ENCODE peak calls at places on chromosomes 16 and 17, in five cellular contexts. F is vagina, Q is mesenchymal stem cell, W is uterus, E is adipocyte. Z is an unnamed sample. For H3K9me3, the result is how much of the 10 kb centered on the place peaks cover.

GRCh38 chr17:47220531-47220999 is 11.4 kb downstream of the MYL4 start:
- DNase-seq in E (no peak), Q (no peak), W (no peak), F (no peak), Z (no peak)

GRCh38 chr16:12729448-12729847 is 74.2 kb downstream of the CPPED1 start:
- DNase-seq in Q (no peak), W (no peak), E (peak), F (no peak), Z (peak)

GRCh38 chr16:69100046-69100765 is 5.2 kb upstream of the HAS3 start:
- DNase-seq in W (no peak), E (no peak), Q (no peak), F (no peak), Z (no peak)

GRCh38 chr17:4950757-4951204 is at the start of gene ENO3:
- DNase-seq in W (peak), E (no peak), Q (no peak), F (no peak), Z (no peak)

GRCh38 chr17:46044286-46044928 is 45.4 kb downstream of the STH start:
- DNase-seq in E (peak), W (peak), F (no peak), Q (peak), Z (peak)

GRCh38 chr17:59353936-59354755 is 22.7 kb downstream of the YPEL2 start:
- DNase-seq in W (no peak), Q (no peak), F (no peak), E (no peak), Z (no peak)

GRCh38 chr17:12637745-12638651 is 27.7 kb upstream of the MYOCD start:
- DNase-seq in E (no peak), Q (no peak), F (no peak), W (no peak), Z (no peak)

GRCh38 chr16:21599994-21600773 is 807 bp downstream of the METTL9 start:
- DNase-seq in W (no peak), F (no peak), E (peak), Q (peak), Z (no peak)

GRCh38 chr17:41777579-41778188 is 8.8 kb downstream of the JUP start:
- DNase-seq in W (peak), E (peak), F (no peak), Q (peak), Z (peak)

GRCh38 chr17:57811633-57812280 is 38.1 kb downstream of the MRPS23 start:
- DNase-seq in F (no peak), W (no peak), Q (no peak), E (no peak), Z (no peak)
- H3K4me3 ChIP-seq in F (peak), W (no peak), Q (no peak), E (no peak), Z (no peak)

DNA sequence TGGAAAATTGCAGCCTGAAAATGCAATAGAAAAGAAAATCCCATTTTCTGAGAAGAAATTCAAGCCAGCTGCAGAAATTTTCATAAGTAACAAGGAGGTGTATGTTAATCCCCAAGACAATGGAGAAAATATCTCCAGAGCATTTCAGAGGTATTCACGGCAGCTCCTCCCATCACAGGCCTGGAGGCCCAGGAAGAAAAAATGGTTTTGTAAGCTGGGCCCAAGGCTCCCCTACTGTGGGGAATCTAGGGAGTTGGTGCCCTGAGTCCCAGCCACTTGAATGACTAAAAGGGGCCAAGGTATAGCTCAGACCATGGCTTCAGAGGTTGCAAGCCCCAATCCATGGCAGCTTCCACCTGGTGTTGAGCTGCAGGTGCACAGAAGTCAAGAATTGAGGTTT is 93.3 kb upstream of the ZNF267 start:
- DNase-seq in F (no peak), W (no peak), E (no peak), Q (no peak), Z (no peak)
- H3K9me3 ChIP-seq in F (under half), W (under half), E (half or more), Q (half or more), Z (under half)

DNA sequence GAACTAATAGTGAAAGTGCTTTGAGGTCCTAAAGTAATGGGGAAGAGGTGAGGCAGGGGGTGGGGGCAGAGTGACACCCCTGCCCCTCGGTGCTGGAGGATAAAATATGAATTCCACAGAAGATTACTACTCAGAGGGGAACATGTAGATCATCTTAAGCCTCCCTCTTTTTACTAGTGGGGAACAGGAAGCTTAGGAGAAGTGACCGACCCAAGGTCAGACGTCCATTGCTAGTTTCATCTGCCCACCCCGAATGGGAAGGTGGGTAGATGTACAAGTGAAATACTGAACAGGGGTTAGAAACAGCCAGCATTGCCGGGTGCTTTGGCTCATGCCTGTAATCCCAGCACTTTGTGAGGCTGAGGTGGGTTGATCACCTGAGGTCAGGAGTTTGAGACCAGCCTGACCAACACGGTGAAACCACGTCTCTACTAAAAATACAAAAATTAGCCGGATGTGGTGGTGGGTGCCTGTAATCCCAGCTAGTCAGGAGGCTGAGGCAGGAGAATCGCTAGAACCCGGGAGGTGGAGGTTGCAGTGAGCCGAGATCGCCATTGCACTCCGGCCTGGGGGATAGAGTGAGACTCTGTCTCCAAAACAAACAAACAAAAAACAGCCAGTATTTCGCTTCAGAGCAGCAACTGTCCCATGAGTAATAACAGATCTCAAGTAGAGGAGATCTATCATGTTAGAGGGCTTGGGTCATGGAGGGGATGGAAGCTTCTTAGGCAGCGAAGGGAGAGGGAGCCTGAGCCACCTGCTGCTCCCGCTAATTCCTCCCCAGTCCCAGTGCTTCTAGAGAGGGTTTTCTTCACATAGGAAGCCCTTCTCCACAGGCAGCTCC is 1.2 kb upstream of the NR1D1 start:
- DNase-seq in E (no peak), Q (peak), W (no peak), F (no peak), Z (no peak)
- H3K4me3 ChIP-seq in E (peak), Q (no peak), W (no peak), F (peak), Z (peak)

DNA sequence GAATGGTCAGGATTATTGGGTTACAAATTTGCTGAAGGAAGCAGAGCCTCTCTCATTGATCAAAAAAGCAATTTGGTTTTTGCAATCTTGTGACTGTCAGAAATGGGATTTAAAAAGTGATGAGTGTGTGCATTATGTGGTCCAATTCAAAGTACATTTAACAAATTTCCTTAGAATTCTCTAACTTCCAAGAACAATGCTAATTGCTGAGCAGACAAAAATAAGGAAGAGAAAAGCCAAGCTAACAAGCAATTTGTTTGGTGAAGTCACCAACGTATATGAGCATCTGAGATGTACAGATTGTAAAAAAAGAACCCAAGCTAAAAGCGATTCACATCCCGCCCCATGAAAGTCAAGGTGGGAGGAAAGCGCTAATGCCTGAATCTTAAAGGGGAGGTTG is 1643.9 kb downstream of the CDH8 start:
- DNase-seq in Q (no peak), F (no peak), E (no peak), W (no peak), Z (no peak)
- H3K9me3 ChIP-seq in Q (under half), F (under half), E (under half), W (under half), Z (under half)

GRCh38 chr17:50950002-50950877 is 84.1 kb upstream of the TOB1 start:
- DNase-seq in F (peak), W (peak), E (peak), Q (peak), Z (peak)
- H3K4me3 ChIP-seq in F (no peak), W (no peak), E (peak), Q (no peak), Z (no peak)

GRCh38 chr16:35574011-35574410 is 2114.6 kb downstream of the TP53TG3F start:
- DNase-seq in F (no peak), E (no peak), W (no peak), Q (no peak), Z (no peak)
- H3K9me3 ChIP-seq in F (under half), E (under half), W (under half), Q (under half), Z (under half)

Z was measured in MG63.